ENCODE peak calls at places on chromosomes 4 and X, in ten cellular contexts. S, V, B, P, A, R, E, Y, Z and J are unnamed samples.
A peak's percentile ranks its signal among the peaks of the same experiment; 100 is the strongest.

GRCh38 chr4:176193898-176194297 is 1.5 kb downstream of the SPATA4 start:
- DNase-seq in S (peak; percentile 71), V (no peak), B (peak; percentile 20), P (no peak), A (no peak), R (no peak), E (no peak), Y (peak; percentile 95), Z (no peak), J (no peak)

GRCh38 chrX:2629316-2630168 is 61.6 kb upstream of the CD99 start:
- DNase-seq in S (no peak), V (no peak), B (no peak), P (no peak), A (no peak), R (no peak), E (no peak), Y (no peak), Z (peak; percentile 82), J (peak; percentile 77)

GRCh38 chrX:100874240-100874798 is at the start of gene NOX1:
- DNase-seq in S (no peak), V (no peak), B (no peak), P (no peak), A (no peak), R (no peak), E (no peak), Y (no peak), Z (no peak), J (no peak)

GRCh38 chr4:152778656-152779512 is 646 bp downstream of the TIGD4 start:
- DNase-seq in S (no peak), V (peak; percentile 77), B (no peak), P (no peak), A (no peak), R (peak; percentile 19), E (peak; percentile 43), Y (peak; percentile 30), Z (peak; percentile 50), J (peak; percentile 47)

GRCh38 chr4:101282076-101282844 is 65.1 kb downstream of the PPP3CA start:
- DNase-seq in S (no peak), V (no peak), B (no peak), P (no peak), A (no peak), R (no peak), E (peak; percentile 15), Y (no peak), Z (no peak), J (no peak)

GRCh38 chrX:41033299-41033698 is 51.9 kb upstream of the USP9X start:
- DNase-seq in S (no peak), V (no peak), B (no peak), P (no peak), A (no peak), R (no peak), E (no peak), Y (no peak), Z (no peak), J (peak; percentile 22)

GRCh38 chrX:123086768-123087167 is 97.3 kb upstream of the GRIA3 start:
- DNase-seq in S (no peak), V (no peak), B (no peak), P (no peak), A (no peak), R (no peak), E (no peak), Y (no peak), Z (no peak), J (no peak)

GRCh38 chr4:154944996-154945395 is 163.9 kb downstream of the RBM46 start:
- DNase-seq in S (no peak), V (no peak), B (no peak), P (no peak), A (no peak), R (no peak), E (no peak), Y (peak; percentile 77), Z (no peak), J (no peak)

GRCh38 chr4:139191373-139191772 is 14.4 kb upstream of the ELF2 start:
- DNase-seq in S (no peak), V (no peak), B (no peak), P (no peak), A (no peak), R (no peak), E (no peak), Y (no peak), Z (no peak), J (no peak)

GRCh38 chr4:158282252-158282651 is 72.0 kb downstream of the TMEM144 start:
- DNase-seq in S (peak; percentile 18), V (no peak), B (no peak), P (no peak), A (no peak), R (no peak), E (no peak), Y (peak; percentile 14), Z (no peak), J (no peak)

GRCh38 chr4:288891-289290 is 16.4 kb downstream of the ZNF732 start:
- DNase-seq in S (no peak), V (no peak), B (no peak), P (no peak), A (no peak), R (no peak), E (no peak), Y (peak; percentile 9), Z (no peak), J (peak; percentile 20)
- H3K9me3 ChIP-seq in S (peaks cover 74% of the 10 kb centered on the region), V (peaks cover 26% of the 10 kb centered on the region), B (peaks cover 32% of the 10 kb centered on the region), P (peaks cover 33% of the 10 kb centered on the region), A (peaks cover 24% of the 10 kb centered on the region), R (peaks cover 90% of the 10 kb centered on the region), E (no peaks in the 10 kb centered on the region), Y (peaks cover 17% of the 10 kb centered on the region), Z (no peaks in the 10 kb centered on the region), J (no peaks in the 10 kb centered on the region)

GRCh38 chr4:15870921-15871664 is 67.4 kb downstream of the FGFBP1 start:
- DNase-seq in S (no peak), V (no peak), B (no peak), P (no peak), A (no peak), R (no peak), E (no peak), Y (no peak), Z (no peak), J (no peak)

GRCh38 chr4:15868816-15869413 is 69.6 kb downstream of the FGFBP1 start:
- DNase-seq in S (peak; percentile 13), V (no peak), B (no peak), P (no peak), A (no peak), R (no peak), E (no peak), Y (no peak), Z (no peak), J (no peak)

GRCh38 chr4:15873117-15873516 is 65.4 kb downstream of the FGFBP1 start:
- DNase-seq in S (no peak), V (no peak), B (no peak), P (no peak), A (no peak), R (no peak), E (no peak), Y (no peak), Z (no peak), J (no peak)

GRCh38 chr4:15868065-15868464 is 70.5 kb downstream of the FGFBP1 start:
- DNase-seq in S (no peak), V (peak; percentile 11), B (no peak), P (no peak), A (no peak), R (no peak), E (no peak), Y (no peak), Z (no peak), J (no peak)

DNA sequence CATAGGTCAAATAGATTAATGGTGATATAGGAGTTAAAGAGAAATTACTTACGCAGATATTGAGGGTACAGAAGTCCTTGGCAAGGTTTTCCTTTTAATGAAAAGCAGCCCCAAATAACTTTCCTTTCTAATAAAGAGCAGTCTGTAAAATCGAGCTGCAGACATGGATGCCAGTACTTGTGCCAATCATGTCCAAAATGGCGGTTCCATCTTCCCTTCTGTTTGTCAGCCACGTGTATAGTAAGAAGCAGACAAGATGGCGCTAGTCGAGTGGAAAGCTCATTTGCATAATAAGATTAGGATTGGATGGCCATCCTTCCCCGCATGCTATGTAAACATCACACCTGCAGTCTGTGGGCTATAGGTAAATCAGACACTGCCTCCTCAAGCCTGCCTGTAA is 68.5 kb downstream of the FGFBP1 start:
- DNase-seq in S (no peak), V (no peak), B (no peak), P (no peak), A (no peak), R (no peak), E (no peak), Y (no peak), Z (no peak), J (no peak)
- H3K9me3 ChIP-seq in S (no peaks in the 10 kb centered on the region), V (no peaks in the 10 kb centered on the region), B (no peaks in the 10 kb centered on the region), P (no peaks in the 10 kb centered on the region), A (no peaks in the 10 kb centered on the region), R (no peaks in the 10 kb centered on the region), E (no peaks in the 10 kb centered on the region), Y (no peaks in the 10 kb centered on the region), Z (no peaks in the 10 kb centered on the region), J (no peaks in the 10 kb centered on the region)

GRCh38 chr4:88356771-88357170 is 21.9 kb upstream of the HERC6 start:
- DNase-seq in S (no peak), V (no peak), B (no peak), P (no peak), A (no peak), R (no peak), E (no peak), Y (peak; percentile 24), Z (no peak), J (no peak)

GRCh38 chr4:88359558-88359957 is 19.1 kb upstream of the HERC6 start:
- DNase-seq in S (no peak), V (no peak), B (no peak), P (no peak), A (no peak), R (no peak), E (no peak), Y (no peak), Z (peak; percentile 42), J (no peak)

GRCh38 chr4:88357262-88357661 is 21.4 kb upstream of the HERC6 start:
- DNase-seq in S (no peak), V (no peak), B (no peak), P (no peak), A (no peak), R (no peak), E (no peak), Y (no peak), Z (no peak), J (no peak)

GRCh38 chr4:88360791-88361190 is 17.9 kb upstream of the HERC6 start:
- DNase-seq in S (no peak), V (no peak), B (no peak), P (no peak), A (no peak), R (no peak), E (no peak), Y (no peak), Z (no peak), J (no peak)

DNA sequence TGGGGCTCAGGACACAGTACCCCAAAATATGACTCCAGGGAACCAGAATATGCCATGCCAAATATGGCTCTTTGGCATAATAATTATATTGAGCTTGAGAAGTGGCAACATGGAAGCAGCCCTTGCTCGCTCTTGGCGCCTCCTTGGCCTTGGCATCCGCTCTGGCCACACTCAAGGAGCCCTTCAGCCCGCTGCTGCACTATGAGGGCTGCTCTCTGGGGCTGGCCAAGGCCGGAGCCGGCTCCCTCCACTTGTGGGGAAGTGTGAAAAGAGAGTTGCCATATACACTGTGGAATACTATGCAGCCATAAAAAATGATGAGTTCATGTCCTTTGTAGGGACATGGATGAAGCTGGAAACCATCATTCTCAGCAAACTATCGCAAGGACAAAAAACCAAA is 18.4 kb upstream of the HERC6 start:
- DNase-seq in S (no peak), V (no peak), B (no peak), P (no peak), A (no peak), R (no peak), E (no peak), Y (no peak), Z (no peak), J (no peak)
- H3K9me3 ChIP-seq in S (peaks cover 12% of the 10 kb centered on the region), V (no peaks in the 10 kb centered on the region), B (peaks cover 11% of the 10 kb centered on the region), P (peaks cover 4% of the 10 kb centered on the region), A (peaks cover 4% of the 10 kb centered on the region), R (peaks cover 16% of the 10 kb centered on the region), E (no peaks in the 10 kb centered on the region), Y (peaks cover 3% of the 10 kb centered on the region), Z (no peaks in the 10 kb centered on the region), J (peaks cover 8% of the 10 kb centered on the region)

GRCh38 chrX:62931625-62932024 is 419.5 kb downstream of the SPIN4 start:
- DNase-seq in S (no peak), V (no peak), B (no peak), P (no peak), A (no peak), R (no peak), E (no peak), Y (no peak), Z (no peak), J (no peak)
- H3K9me3 ChIP-seq in S (no peaks in the 10 kb centered on the region), V (peaks cover 52% of the 10 kb centered on the region), B (peaks cover 3% of the 10 kb centered on the region), P (no peaks in the 10 kb centered on the region), A (peaks cover 3% of the 10 kb centered on the region), R (no peaks in the 10 kb centered on the region), E (no peaks in the 10 kb centered on the region), Y (no peaks in the 10 kb centered on the region), Z (no peaks in the 10 kb centered on the region), J (no peaks in the 10 kb centered on the region)